ENCODE peak calls at places on chromosomes 5 and 9, in five cellular contexts. A, F, K, V and Z are unnamed samples.

GRCh38 chr9:134937566-134938345 is 20.0 kb upstream of the FCN1 start:
- DNase-seq in F (no peak), A (no peak), V (no peak), K (no peak), Z (no peak)

GRCh38 chr9:88236531-88237453 is 98.5 kb upstream of the SPATA31C2 start:
- DNase-seq in K (no peak), F (peak), V (no peak), A (no peak), Z (no peak)

GRCh38 chr9:137837345-137838278 is 40.0 kb upstream of the CACNA1B start:
- DNase-seq in F (no peak), V (no peak), A (no peak), K (no peak), Z (no peak)

GRCh38 chr9:112069318-112070169 is 105.6 kb downstream of the SUSD1 start:
- DNase-seq in V (no peak), F (no peak), A (no peak), K (peak), Z (no peak)

GRCh38 chr5:177399903-177400868 is at the start of gene PFN3:
- DNase-seq in F (no peak), K (no peak), A (no peak), V (no peak), Z (no peak)

GRCh38 chr5:6197427-6197826 is 180.9 kb downstream of the MED10 start:
- DNase-seq in F (no peak), V (no peak), K (no peak), A (no peak), Z (no peak)

GRCh38 chr9:134406366-134407122 is 80.3 kb downstream of the RXRA start:
- DNase-seq in A (no peak), V (no peak), F (peak), K (no peak), Z (no peak)

GRCh38 chr9:136724772-136725171 is 12.4 kb downstream of the DIPK1B start:
- DNase-seq in K (no peak), F (no peak), A (no peak), V (no peak), Z (no peak)

GRCh38 chr5:67799732-67800234 is 415.8 kb upstream of the PIK3R1 start:
- DNase-seq in F (peak), V (peak), A (no peak), K (no peak), Z (no peak)

GRCh38 chr9:36970007-36970888 is 63.8 kb downstream of the PAX5 start:
- DNase-seq in K (peak), F (no peak), V (no peak), A (no peak), Z (peak)

GRCh38 chr9:137138701-137139467 is at the start of gene GRIN1:
- DNase-seq in F (no peak), V (no peak), A (no peak), K (no peak), Z (no peak)

GRCh38 chr5:89265511-89266169 is 382.7 kb upstream of the MEF2C start:
- DNase-seq in F (no peak), V (no peak), K (peak), A (peak), Z (no peak)

GRCh38 chr5:89260254-89260653 is 377.3 kb upstream of the MEF2C start:
- DNase-seq in F (no peak), A (no peak), V (no peak), K (no peak), Z (no peak)

GRCh38 chr5:89267764-89268163 is 384.8 kb upstream of the MEF2C start:
- DNase-seq in K (no peak), F (no peak), V (no peak), A (no peak), Z (no peak)

GRCh38 chr5:89262030-89262429 is 379.0 kb upstream of the MEF2C start:
- DNase-seq in F (no peak), K (no peak), A (no peak), V (no peak), Z (no peak)

DNA sequence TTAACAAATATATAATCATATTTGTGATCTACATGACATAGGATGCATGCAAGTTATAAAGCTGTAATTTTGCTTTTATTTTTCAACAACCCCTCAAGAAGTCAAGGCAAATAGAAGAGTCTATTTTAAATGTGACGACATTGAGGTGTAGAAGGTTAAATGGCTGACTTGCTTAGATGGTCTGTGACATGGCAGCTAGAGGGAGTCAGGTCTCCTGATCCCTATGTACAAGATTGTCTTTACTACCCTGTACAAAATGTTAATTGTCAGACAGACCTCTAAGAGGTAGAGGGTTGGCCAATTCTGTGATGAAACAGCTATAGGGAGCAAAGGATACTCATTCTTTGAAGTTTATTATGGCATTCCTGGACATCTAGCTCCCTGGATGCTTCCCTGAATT is 380.9 kb upstream of the MEF2C start:
- DNase-seq in V (no peak), K (no peak), A (no peak), F (no peak), Z (no peak)
- TF ChIP-seq CTCF in V (no peak), K (no peak), A (no peak), F (no peak), Z (no peak)

DNA sequence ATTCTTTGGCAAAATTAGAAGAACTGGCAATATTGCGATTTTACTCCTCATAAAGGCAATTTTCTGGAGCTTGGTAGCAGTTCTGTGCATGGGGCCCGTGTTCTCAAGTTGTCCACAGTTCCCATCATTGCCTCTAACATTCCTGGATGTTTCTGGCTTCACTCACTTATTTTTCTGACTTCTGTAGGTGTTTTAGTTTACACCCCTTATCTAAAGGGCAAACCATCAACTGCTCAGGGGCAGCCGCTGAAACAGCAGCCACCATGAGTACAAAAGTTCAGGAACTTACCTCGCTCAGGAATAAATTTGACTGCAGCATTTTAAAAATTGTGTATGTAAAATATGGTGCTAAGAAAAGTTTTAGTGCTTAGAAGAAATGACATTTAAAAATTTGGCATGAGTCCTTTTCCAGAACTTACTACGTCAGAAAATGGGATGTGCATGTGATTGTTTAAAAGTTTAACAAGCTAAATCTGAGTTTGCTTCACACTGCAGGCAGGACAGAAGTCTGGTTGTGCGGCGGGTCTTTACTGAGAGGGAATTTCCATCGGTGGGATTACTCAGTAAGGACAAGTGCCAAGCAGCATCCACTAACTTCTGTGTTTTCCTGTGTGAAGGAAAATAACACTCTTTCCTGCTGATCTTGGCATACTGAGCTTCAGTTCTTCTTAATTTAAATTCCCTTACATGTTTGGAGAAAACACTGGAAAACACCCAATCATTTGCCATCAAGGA is 261.7 kb downstream of the MAT2B start:
- DNase-seq in K (no peak), A (no peak), F (no peak), V (no peak), Z (no peak)
- TF ChIP-seq CTCF in K (no peak), A (no peak), F (no peak), V (no peak), Z (no peak)

GRCh38 chr5:154940375-154940771 is 500 bp upstream of the MRPL22 start:
- DNase-seq in A (no peak), V (no peak), K (no peak), F (no peak), Z (no peak)

GRCh38 chr5:154937718-154938466 is at the start of gene GEMIN5:
- DNase-seq in F (peak), A (peak), K (peak), V (no peak), Z (peak)

GRCh38 chr5:154943527-154943926 is 2.7 kb downstream of the MRPL22 start:
- DNase-seq in F (no peak), A (no peak), K (no peak), V (no peak), Z (no peak)

GRCh38 chr5:154944716-154945115 is 3.8 kb downstream of the MRPL22 start:
- DNase-seq in F (no peak), A (no peak), V (no peak), K (no peak), Z (no peak)

GRCh38 chr5:154940772-154941620 is at the start of gene MRPL22:
- DNase-seq in F (peak), V (peak), K (peak), A (peak), Z (peak)
- TF ChIP-seq CTCF in F (peak), V (no peak), K (no peak), A (no peak), Z (no peak)

GRCh38 chr5:83434929-83435328 is 36.6 kb upstream of the VCAN start:
- DNase-seq in V (no peak), K (no peak), F (no peak), A (no peak), Z (no peak)
- TF ChIP-seq CTCF in V (no peak), K (no peak), F (no peak), A (no peak), Z (no peak)